ENCODE peak calls at places on chromosomes 7 and 10, in five cellular contexts. H is NB4, V is astrocyte of the spinal cord, N is anterior cingulate cortex, Y is activated T-cell treated with anti-CD3 and anti-CD28 coated beads for 1 hour. R is an unnamed sample.

GRCh38 chr10:71268247-71268691 is 50.8 kb upstream of the SLC29A3 start:
- DNase-seq in N (no peak), H (no peak), Y (no peak), V (peak; percentile 46), R (no peak)

GRCh38 chr10:62638062-62638477 is 166.4 kb upstream of the ADO start:
- DNase-seq in Y (no peak), N (no peak), V (no peak), H (peak; percentile 85), R (no peak)

GRCh38 chr7:91569702-91570457 is 305.6 kb downstream of the FZD1 start:
- DNase-seq in N (no peak), V (no peak), H (no peak), Y (no peak), R (no peak)

GRCh38 chr10:124708922-124709520 is 35.2 kb downstream of the FAM53B start:
- DNase-seq in Y (no peak), H (no peak), V (peak; percentile 47), N (no peak), R (no peak)

GRCh38 chr10:34333513-34333912 is 481.6 kb downstream of the PARD3 start:
- DNase-seq in H (no peak), Y (no peak), V (no peak), N (no peak), R (no peak)

GRCh38 chr10:131778385-131778784 is 122.4 kb upstream of the PPP2R2D start:
- DNase-seq in V (no peak), N (no peak), Y (no peak), H (no peak), R (no peak)

GRCh38 chr7:150978136-150978789 is at the start of gene KCNH2:
- DNase-seq in N (peak; percentile 59), V (no peak), H (peak; percentile 66), Y (no peak), R (no peak)

GRCh38 chr7:47400741-47401206 is 181.1 kb downstream of the TNS3 start:
- DNase-seq in H (no peak), Y (no peak), N (no peak), V (no peak), R (no peak)

GRCh38 chr10:91462423-91462822 is 52.3 kb downstream of the HECTD2 start:
- DNase-seq in H (no peak), N (no peak), Y (no peak), V (peak; percentile 22), R (no peak)

GRCh38 chr7:134473861-134474291 is 15.0 kb upstream of the AKR1B1 start:
- DNase-seq in V (no peak), H (no peak), N (no peak), Y (no peak), R (no peak)

GRCh38 chr10:3225589-3225988 is 53.0 kb upstream of the PITRM1 start:
- DNase-seq in N (no peak), H (no peak), Y (no peak), V (peak; percentile 59), R (no peak)

GRCh38 chr7:148982596-148983219 is 45.6 kb downstream of the PDIA4 start:
- DNase-seq in N (no peak), H (peak; percentile 58), V (peak; percentile 47), Y (no peak), R (no peak)

GRCh38 chr7:1946025-1946424 is 275.9 kb downstream of the ELFN1 start:
- DNase-seq in N (no peak), Y (no peak), V (no peak), H (no peak), R (no peak)

GRCh38 chr7:74525881-74526280 is 72.2 kb downstream of the GTF2IRD1 start:
- DNase-seq in H (no peak), N (no peak), V (no peak), Y (no peak), R (no peak)

GRCh38 chr7:155258233-155258575 is 39.5 kb upstream of the INSIG1 start:
- DNase-seq in N (no peak), Y (no peak), V (peak; percentile 86), H (no peak), R (no peak)

GRCh38 chr10:118800920-118801319 is 46.1 kb upstream of the CACUL1 start:
- DNase-seq in V (peak; percentile 2), N (no peak), Y (no peak), H (peak; percentile 48), R (no peak)

GRCh38 chr10:14186245-14186644 is 144.5 kb downstream of the FRMD4A start:
- DNase-seq in V (peak; percentile 20), N (no peak), Y (no peak), H (peak; percentile 12), R (no peak)

GRCh38 chr10:75029420-75029819 is 82.0 kb upstream of the SAMD8 start:
- DNase-seq in N (no peak), H (no peak), V (no peak), Y (no peak), R (no peak)

GRCh38 chr7:116588641-116589594 is 64.1 kb downstream of the CAV1 start:
- DNase-seq in Y (no peak), N (no peak), H (peak; percentile 62), V (peak; percentile 83), R (peak; percentile 1)

GRCh38 chr10:55734112-55734511 is 626.9 kb downstream of the ZWINT start:
- DNase-seq in Y (no peak), N (no peak), H (peak; percentile 25), V (no peak), R (no peak)

GRCh38 chr7:1569016-1569415 is 816 bp downstream of the PSMG3 start:
- DNase-seq in Y (no peak), N (no peak), V (peak; percentile 27), H (peak; percentile 64), R (no peak)

R was measured in GF-D8.